ENCODE peak calls at places on chromosomes 7 and 10, in eight cellular contexts. N is transverse colon, S is K562, Q is Peyer's patch, T is adrenal gland, H is tibial nerve, D is heart left ventricle, F is GM12878. J is an unnamed sample. For H3K4me1 and H3K27me3, the result is how much of the 10 kb centered on the place peaks cover.

GRCh38 chr10:132555648-132556575 is 18.3 kb downstream of the INPP5A start:
- DNase-seq in N (no peak), S (no peak), Q (peak), T (no peak), H (no peak), D (no peak), F (no peak), J (peak)

GRCh38 chr7:16420649-16421332 is 547 bp downstream of the CRPPA start:
- DNase-seq in N (peak), S (peak), Q (peak), T (peak), H (peak), D (peak), F (peak), J (peak)

GRCh38 chr10:71525721-71526120 is 129.0 kb downstream of the CDH23 start:
- DNase-seq in N (no peak), S (no peak), Q (no peak), T (no peak), H (no peak), D (no peak), F (no peak), J (no peak)

GRCh38 chr7:26199301-26200112 is 1.0 kb downstream of the HNRNPA2B1 start:
- DNase-seq in N (peak), S (peak), Q (peak), T (peak), H (peak), D (peak), F (no peak), J (peak)

GRCh38 chr10:121615401-121615800 is 17.2 kb upstream of the FGFR2 start:
- DNase-seq in N (peak), S (no peak), Q (no peak), T (no peak), H (no peak), D (peak), F (no peak), J (peak)

GRCh38 chr10:21278491-21279216 is 246.8 kb downstream of the SKIDA1 start:
- DNase-seq in N (peak), S (peak), Q (peak), T (peak), H (peak), D (peak), F (peak), J (peak)

GRCh38 chr7:26365077-26365896 is 73.6 kb downstream of the SNX10 start:
- DNase-seq in N (peak), S (peak), Q (peak), T (peak), H (peak), D (no peak), F (peak), J (no peak)

GRCh38 chr10:103492655-103493261 is 747 bp upstream of the NEURL1 start:
- DNase-seq in N (no peak), S (no peak), Q (no peak), T (no peak), H (no peak), D (no peak), F (no peak), J (no peak)

GRCh38 chr7:77903597-77903996 is 105.0 kb downstream of the PHTF2 start:
- DNase-seq in N (no peak), S (no peak), Q (no peak), T (no peak), H (no peak), D (peak), F (no peak), J (no peak)

GRCh38 chr7:110283056-110283455 is 807.9 kb upstream of the LRRN3 start:
- DNase-seq in N (no peak), S (no peak), Q (no peak), T (no peak), H (no peak), D (no peak), F (no peak), J (no peak)

GRCh38 chr7:132519936-132520335 is 56.3 kb downstream of the PLXNA4 start:
- DNase-seq in N (no peak), S (no peak), Q (no peak), T (no peak), H (no peak), D (no peak), F (no peak), J (no peak)

GRCh38 chr7:158246960-158247673 is 340.5 kb downstream of the PTPRN2 start:
- DNase-seq in N (no peak), S (no peak), Q (no peak), T (no peak), H (no peak), D (no peak), F (no peak), J (peak)

GRCh38 chr10:101575580-101576228 is 12.4 kb downstream of the POLL start:
- DNase-seq in N (no peak), S (peak), Q (no peak), T (no peak), H (no peak), D (no peak), F (no peak), J (no peak)

GRCh38 chr7:18221377-18222290 is 194.0 kb upstream of the PRPS1L1 start:
- DNase-seq in N (no peak), S (no peak), Q (no peak), T (no peak), H (peak), D (no peak), F (no peak), J (no peak)

GRCh38 chr7:129569811-129570215 is 41.7 kb upstream of the NRF1 start:
- DNase-seq in N (peak), S (no peak), Q (peak), T (peak), H (no peak), D (peak), F (no peak), J (no peak)

GRCh38 chr7:119896386-119896785 is 376.6 kb upstream of the KCND2 start:
- DNase-seq in N (no peak), S (no peak), Q (no peak), T (no peak), H (no peak), D (no peak), F (no peak), J (no peak)

GRCh38 chr10:108439397-108439796 is 1274.9 kb upstream of the SORCS1 start:
- DNase-seq in N (no peak), S (no peak), Q (no peak), T (no peak), H (no peak), D (no peak), F (no peak), J (no peak)

GRCh38 chr7:129494041-129494440 is 8.3 kb upstream of the SMKR1 start:
- DNase-seq in N (no peak), S (no peak), Q (no peak), T (no peak), H (no peak), D (no peak), F (peak), J (no peak)

GRCh38 chr7:26958834-26959233 is 94.4 kb upstream of the SKAP2 start:
- DNase-seq in N (no peak), S (no peak), Q (peak), T (no peak), H (no peak), D (no peak), F (no peak), J (no peak)

GRCh38 chr7:320297-320696 is 30.3 kb downstream of the FOXL3 start:
- DNase-seq in N (peak), S (no peak), Q (peak), T (no peak), H (no peak), D (peak), F (no peak), J (peak)

GRCh38 chr10:71964669-71965515 is 697 bp downstream of the CHST3 start:
- DNase-seq in N (peak), S (no peak), Q (peak), T (peak), H (peak), D (peak), F (no peak), J (no peak)

GRCh38 chr10:132536241-132536963 is 1.2 kb upstream of the INPP5A start:
- DNase-seq in N (peak), S (peak), Q (peak), T (peak), H (no peak), D (peak), F (no peak), J (peak)

GRCh38 chr7:3028071-3028766 is 15.4 kb downstream of the CARD11 start:
- DNase-seq in N (peak), S (no peak), Q (peak), T (peak), H (peak), D (peak), F (no peak), J (no peak)

GRCh38 chr7:73774923-73775322 is 4.9 kb upstream of the CLDN3 start:
- DNase-seq in N (no peak), S (peak), Q (no peak), T (no peak), H (no peak), D (no peak), F (no peak), J (no peak)

GRCh38 chr7:47094462-47094861 is 487.4 kb downstream of the TNS3 start:
- DNase-seq in N (no peak), S (no peak), Q (no peak), T (no peak), H (no peak), D (no peak), F (no peak), J (no peak)

GRCh38 chr7:142957723-142958122 is 4.4 kb downstream of the KEL start:
- DNase-seq in N (no peak), S (no peak), Q (no peak), T (no peak), H (no peak), D (no peak), F (no peak), J (no peak)

GRCh38 chr10:109966961-109967738 is 40.6 kb upstream of the ADD3 start:
- DNase-seq in N (no peak), S (no peak), Q (no peak), T (no peak), H (no peak), D (peak), F (no peak), J (no peak)

GRCh38 chr7:149729983-149730801 is 43.2 kb downstream of the ZNF467 start:
- DNase-seq in N (no peak), S (no peak), Q (no peak), T (no peak), H (no peak), D (peak), F (no peak), J (peak)

GRCh38 chr10:14837003-14837755 is 658 bp downstream of the CDNF start:
- DNase-seq in N (no peak), S (no peak), Q (no peak), T (no peak), H (no peak), D (no peak), F (no peak), J (no peak)

GRCh38 chr10:1169186-1169885 is 113.2 kb downstream of the WDR37 start:
- DNase-seq in N (no peak), S (no peak), Q (peak), T (no peak), H (no peak), D (no peak), F (no peak), J (peak)

GRCh38 chr7:78558571-78558970 is 760.0 kb downstream of the PHTF2 start:
- DNase-seq in N (no peak), S (no peak), Q (no peak), T (no peak), H (no peak), D (no peak), F (no peak), J (no peak)

GRCh38 chr7:90455163-90456030 is 14.0 kb upstream of the PTTG1IP2 start:
- DNase-seq in N (no peak), S (peak), Q (no peak), T (no peak), H (peak), D (no peak), F (peak), J (no peak)

GRCh38 chr7:93148135-93148534 is at the start of gene SAMD9L:
- DNase-seq in N (no peak), S (no peak), Q (peak), T (peak), H (no peak), D (no peak), F (no peak), J (no peak)

GRCh38 chr7:93148727-93149126 is 542 bp upstream of the SAMD9L start:
- DNase-seq in N (no peak), S (no peak), Q (no peak), T (no peak), H (no peak), D (no peak), F (no peak), J (no peak)

GRCh38 chr7:93146465-93147127 is 1.6 kb downstream of the SAMD9L start:
- DNase-seq in N (no peak), S (no peak), Q (no peak), T (no peak), H (no peak), D (no peak), F (no peak), J (no peak)

GRCh38 chr7:93147358-93147757 is 827 bp downstream of the SAMD9L start:
- DNase-seq in N (peak), S (no peak), Q (peak), T (peak), H (peak), D (peak), F (peak), J (peak)

GRCh38 chr7:93150200-93150835 is 2.1 kb upstream of the SAMD9L start:
- DNase-seq in N (no peak), S (no peak), Q (no peak), T (no peak), H (no peak), D (no peak), F (no peak), J (no peak)
- H3K4me1 ChIP-seq in N (under half), S (under half), Q (under half), T (under half), H (under half), D (under half), F (under half), J (under half)

GRCh38 chr10:6580279-6581029 is 378 bp upstream of the PRKCQ start:
- DNase-seq in N (peak), S (peak), Q (peak), T (peak), H (peak), D (peak), F (no peak), J (peak)
- TF ChIP-seq POLR2A in N (peak), S (peak), Q (peak), T (no peak), H (no peak), D (no peak), F (no peak), J (no peak)

DNA sequence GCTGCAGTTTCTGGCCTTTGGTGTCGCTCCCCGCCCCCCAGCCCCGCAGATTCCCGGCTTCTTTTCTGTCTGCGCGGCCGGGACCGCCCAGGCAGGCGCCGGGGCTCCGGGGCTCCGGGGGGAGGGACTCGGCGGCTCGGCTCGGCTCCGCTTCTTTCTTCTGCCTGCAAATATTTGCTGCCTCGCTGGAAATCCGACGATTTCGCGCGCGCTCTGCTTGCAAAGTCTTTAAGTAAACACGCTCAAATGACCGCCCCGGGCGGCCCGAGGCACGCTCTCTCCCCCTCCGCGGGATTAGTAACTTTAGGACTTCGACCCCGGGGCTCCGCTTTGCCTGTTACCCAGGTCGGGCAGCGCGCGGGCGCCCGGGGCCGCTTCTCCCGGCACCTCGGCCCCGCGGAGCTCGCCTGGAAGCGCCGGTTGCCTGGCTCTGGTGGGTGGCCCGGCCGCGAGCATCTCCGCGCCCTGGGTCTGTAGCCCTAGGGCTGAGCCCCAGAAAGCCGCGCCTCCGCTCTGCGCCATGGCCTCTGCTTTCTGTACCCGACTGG is 3.9 kb upstream of the GATA3 start:
- DNase-seq in N (no peak), S (no peak), Q (peak), T (no peak), H (no peak), D (no peak), F (no peak), J (no peak)
- H3K27me3 ChIP-seq in N (half or more), S (half or more), Q (under half), T (half or more), H (under half), D (half or more), F (under half), J (half or more)

GRCh38 chr10:5591336-5591824 is 66.6 kb downstream of the CALML3 start:
- DNase-seq in N (no peak), S (no peak), Q (no peak), T (no peak), H (no peak), D (no peak), F (no peak), J (peak)
- H3K4me1 ChIP-seq in N (under half), S (under half), Q (under half), T (under half), H (under half), D (under half), F (under half), J (under half)

GRCh38 chr7:28045592-28045991 is 135.0 kb downstream of the JAZF1 start:
- DNase-seq in N (no peak), S (no peak), Q (no peak), T (no peak), H (no peak), D (no peak), F (no peak), J (no peak)
- TF ChIP-seq POLR2A in N (no peak), S (no peak), Q (no peak), T (no peak), H (no peak), D (no peak), F (no peak), J (no peak)

GRCh38 chr7:28591275-28591674 is 179.0 kb downstream of the CREB5 start:
- DNase-seq in N (no peak), S (no peak), Q (no peak), T (no peak), H (no peak), D (no peak), F (no peak), J (no peak)

GRCh38 chr7:28587211-28587610 is 174.9 kb downstream of the CREB5 start:
- DNase-seq in N (no peak), S (no peak), Q (no peak), T (no peak), H (no peak), D (no peak), F (no peak), J (no peak)

GRCh38 chr7:28591725-28592331 is 179.5 kb downstream of the CREB5 start:
- DNase-seq in N (no peak), S (no peak), Q (no peak), T (no peak), H (no peak), D (no peak), F (no peak), J (no peak)

GRCh38 chr7:28586736-28587135 is 174.4 kb downstream of the CREB5 start:
- DNase-seq in N (no peak), S (no peak), Q (no peak), T (no peak), H (no peak), D (no peak), F (no peak), J (no peak)

GRCh38 chr7:28588606-28589005 is 176.3 kb downstream of the CREB5 start:
- DNase-seq in N (no peak), S (no peak), Q (no peak), T (no peak), H (no peak), D (no peak), F (no peak), J (no peak)
- H3K27me3 ChIP-seq in N (under half), S (under half), Q (under half), T (under half), H (under half), D (under half), F (under half), J (under half)

GRCh38 chr10:114515515-114515914 is 111.2 kb upstream of the AFAP1L2 start:
- DNase-seq in N (no peak), S (no peak), Q (no peak), T (no peak), H (no peak), D (no peak), F (no peak), J (no peak)
- H3K4me1 ChIP-seq in N (under half), S (under half), Q (under half), T (under half), H (under half), D (half or more), F (under half), J (under half)

J was measured in spleen.